ENCODE peak calls at places on chromosomes 3 and 15, in seven cellular contexts. W is activated naive CD4-positive, alpha-beta T cell treated with anti-CD3 and anti-CD28 coated beads for 36 hours; A is stimulated activated CD8-positive, alpha-beta memory T cell treated with anti-CD3 and anti-CD28 coated beads, Interleukin-4, amount 100 ng/mL, for 4 hours; H is mesothelial cell of epicardium; B is iris pigment epithelial cell; C is prostate gland; X is progenitor cell of endocrine pancreas. U is an unnamed sample.

GRCh38 chr3:106457278-106458210 is 588.7 kb upstream of the CBLB start:
- DNase-seq in W (peak), A (no peak), H (no peak), B (peak), C (peak), X (no peak), U (no peak)

GRCh38 chr3:54969652-54970051 is 41.8 kb upstream of the LRTM1 start:
- DNase-seq in W (no peak), A (no peak), H (no peak), B (no peak), C (no peak), X (no peak), U (no peak)

GRCh38 chr3:158103956-158104338 is 2.3 kb downstream of the SHOX2 start:
- DNase-seq in W (no peak), A (no peak), H (no peak), B (no peak), C (no peak), X (no peak), U (no peak)

GRCh38 chr3:61894988-61895935 is 333.9 kb downstream of the PTPRG start:
- DNase-seq in W (peak), A (no peak), H (peak), B (peak), C (peak), X (no peak), U (no peak)

GRCh38 chr15:40937762-40938529 is 8.8 kb downstream of the DLL4 start:
- DNase-seq in W (peak), A (no peak), H (no peak), B (no peak), C (peak), X (no peak), U (no peak)

GRCh38 chr15:71549697-71550096 is 260.7 kb upstream of the NR2E3 start:
- DNase-seq in W (no peak), A (no peak), H (no peak), B (no peak), C (peak), X (no peak), U (no peak)

GRCh38 chr15:76201536-76202255 is 109.6 kb downstream of the ETFA start:
- DNase-seq in W (no peak), A (no peak), H (no peak), B (no peak), C (no peak), X (no peak), U (no peak)

GRCh38 chr3:132222868-132223538 is 94.2 kb upstream of the ACP3 start:
- DNase-seq in W (no peak), A (no peak), H (no peak), B (no peak), C (no peak), X (no peak), U (no peak)

GRCh38 chr3:53140575-53141467 is 10.6 kb upstream of the RFT1 start:
- DNase-seq in W (peak), A (no peak), H (no peak), B (peak), C (no peak), X (no peak), U (peak)

GRCh38 chr3:128727996-128728395 is 2.0 kb downstream of the RAB7A start:
- DNase-seq in W (no peak), A (no peak), H (no peak), B (no peak), C (no peak), X (no peak), U (no peak)

GRCh38 chr3:177150218-177150916 is 46.9 kb downstream of the TBL1XR1 start:
- DNase-seq in W (no peak), A (no peak), H (no peak), B (no peak), C (no peak), X (no peak), U (no peak)

GRCh38 chr3:133965033-133965570 is 64.6 kb downstream of the SLCO2A1 start:
- DNase-seq in W (no peak), A (no peak), H (no peak), B (no peak), C (no peak), X (no peak), U (no peak)

GRCh38 chr3:39794880-39795279 is 14.5 kb upstream of the MYRIP start:
- DNase-seq in W (no peak), A (no peak), H (no peak), B (no peak), C (no peak), X (no peak), U (no peak)

GRCh38 chr3:196996454-196997265 is 28.0 kb upstream of the PIGZ start:
- DNase-seq in W (no peak), A (no peak), H (no peak), B (no peak), C (peak), X (no peak), U (no peak)

GRCh38 chr3:182697345-182697919 is 95.9 kb upstream of the ATP11B start:
- DNase-seq in W (no peak), A (no peak), H (no peak), B (no peak), C (no peak), X (no peak), U (no peak)

GRCh38 chr3:49747792-49748480 is 24.2 kb upstream of the GMPPB start:
- DNase-seq in W (no peak), A (no peak), H (no peak), B (peak), C (no peak), X (no peak), U (no peak)